ENCODE peak calls at places on chromosomes 2 and 18, in ten cellular contexts. N, F, Z, G, Q, M, H, V, I and T are unnamed samples.

GRCh38 chr2:225002656-225003045 is 39.6 kb downstream of the DOCK10 start:
- DNase-seq in N (no peak), F (no peak), Z (peak), G (peak), Q (no peak), M (no peak), H (no peak), V (no peak), I (no peak), T (no peak)

GRCh38 chr2:240468300-240469238 is 33.1 kb downstream of the GPC1 start:
- DNase-seq in N (no peak), F (no peak), Z (no peak), G (no peak), Q (no peak), M (peak), H (peak), V (no peak), I (no peak), T (peak)

GRCh38 chr2:170306293-170306873 is 128.4 kb downstream of the MYO3B start:
- DNase-seq in N (no peak), F (no peak), Z (no peak), G (no peak), Q (no peak), M (no peak), H (no peak), V (no peak), I (no peak), T (no peak)

GRCh38 chr18:28041366-28041765 is 135.6 kb downstream of the CDH2 start:
- DNase-seq in N (no peak), F (peak), Z (peak), G (peak), Q (no peak), M (no peak), H (no peak), V (no peak), I (no peak), T (no peak)

GRCh38 chr2:80852808-80853139 is 548.2 kb upstream of the LRRTM1 start:
- DNase-seq in N (no peak), F (no peak), Z (peak), G (no peak), Q (peak), M (no peak), H (no peak), V (no peak), I (no peak), T (no peak)

GRCh38 chr2:210522399-210522798 is 34.0 kb upstream of the CPS1 start:
- DNase-seq in N (no peak), F (no peak), Z (no peak), G (no peak), Q (no peak), M (no peak), H (no peak), V (no peak), I (no peak), T (no peak)

GRCh38 chr2:172578054-172578453 is 22.2 kb downstream of the PDK1 start:
- DNase-seq in N (no peak), F (no peak), Z (no peak), G (no peak), Q (no peak), M (no peak), H (no peak), V (no peak), I (no peak), T (no peak)

GRCh38 chr18:49728542-49728941 is 84.8 kb downstream of the ACAA2 start:
- DNase-seq in N (peak), F (no peak), Z (peak), G (no peak), Q (peak), M (peak), H (peak), V (peak), I (no peak), T (no peak)

GRCh38 chr2:197200657-197201056 is 109.9 kb downstream of the ANKRD44 start:
- DNase-seq in N (no peak), F (no peak), Z (no peak), G (no peak), Q (no peak), M (no peak), H (no peak), V (no peak), I (no peak), T (no peak)

GRCh38 chr18:13077473-13077872 is 86.3 kb downstream of the CEP192 start:
- DNase-seq in N (no peak), F (no peak), Z (no peak), G (no peak), Q (no peak), M (no peak), H (no peak), V (no peak), I (no peak), T (no peak)

GRCh38 chr2:159185401-159186130 is 100.9 kb downstream of the WDSUB1 start:
- DNase-seq in N (peak), F (peak), Z (peak), G (peak), Q (peak), M (no peak), H (no peak), V (no peak), I (no peak), T (no peak)
- TF ChIP-seq CTCF in N (peak), F (peak), Z (peak), G (peak), Q (peak), M (no peak), H (no peak), V (peak), I (no peak), T (peak)

GRCh38 chr18:34321075-34321474 is 96.4 kb upstream of the NOL4 start:
- DNase-seq in N (peak), F (no peak), Z (no peak), G (no peak), Q (no peak), M (no peak), H (no peak), V (no peak), I (no peak), T (no peak)

GRCh38 chr18:34320267-34320666 is 95.6 kb upstream of the NOL4 start:
- DNase-seq in N (no peak), F (no peak), Z (no peak), G (no peak), Q (no peak), M (no peak), H (no peak), V (no peak), I (no peak), T (no peak)

GRCh38 chr18:34322365-34323289 is 97.9 kb upstream of the NOL4 start:
- DNase-seq in N (peak), F (peak), Z (peak), G (peak), Q (peak), M (peak), H (no peak), V (peak), I (no peak), T (no peak)
- TF ChIP-seq CTCF in N (peak), F (peak), Z (peak), G (peak), Q (peak), M (no peak), H (no peak), V (peak), I (peak), T (peak)

DNA sequence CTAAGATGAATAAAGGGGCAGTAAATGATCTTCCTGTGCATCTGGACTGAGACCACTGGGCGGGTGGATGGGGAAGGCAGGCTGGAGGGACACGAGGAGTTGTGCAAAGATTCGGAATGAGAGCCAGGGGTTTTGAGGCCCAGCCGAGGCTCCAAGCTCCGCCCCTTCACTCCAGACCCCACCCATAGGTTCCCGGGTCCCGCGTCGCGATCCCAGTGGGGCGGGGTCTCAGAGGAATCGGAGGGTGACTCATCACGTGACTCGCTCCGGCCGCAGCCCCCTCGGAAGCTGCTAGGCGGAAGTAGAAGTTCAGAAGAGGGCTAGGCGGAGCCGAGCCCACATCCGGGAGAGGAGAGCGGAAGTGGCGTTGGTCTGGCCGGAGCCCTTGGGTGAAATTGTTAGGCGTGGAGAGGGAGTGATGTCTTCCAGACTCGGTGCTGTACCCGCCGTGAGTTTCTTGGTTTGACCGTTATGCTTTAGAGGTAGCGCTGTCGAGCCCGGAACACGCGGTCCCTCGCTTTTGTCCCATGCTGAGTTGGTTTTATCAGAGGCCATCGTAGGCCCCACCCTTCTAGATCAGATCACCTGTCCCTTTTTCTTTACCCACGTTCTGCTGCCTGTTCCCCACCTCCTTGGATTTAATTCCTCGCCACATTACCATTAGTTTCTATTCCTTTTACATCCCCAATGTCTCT is at the start of gene ZNF512:
- DNase-seq in N (peak), F (peak), Z (peak), G (peak), Q (peak), M (peak), H (peak), V (peak), I (peak), T (peak)
- TF ChIP-seq CTCF in N (no peak), F (no peak), Z (no peak), G (no peak), Q (no peak), M (no peak), H (no peak), V (no peak), I (no peak), T (no peak)

GRCh38 chr2:201780674-201781582 is at the start of gene ALS2:
- DNase-seq in N (peak), F (peak), Z (peak), G (peak), Q (peak), M (peak), H (peak), V (peak), I (peak), T (peak)
- TF ChIP-seq CTCF in N (no peak), F (no peak), Z (no peak), G (no peak), Q (no peak), M (no peak), H (no peak), V (no peak), I (no peak), T (no peak)

GRCh38 chr2:52454962-52455361 is 1312.6 kb upstream of the CHAC2 start:
- DNase-seq in N (no peak), F (no peak), Z (no peak), G (no peak), Q (no peak), M (no peak), H (no peak), V (no peak), I (no peak), T (no peak)

GRCh38 chr2:52452201-52452600 is 1315.4 kb upstream of the CHAC2 start:
- DNase-seq in N (no peak), F (no peak), Z (no peak), G (no peak), Q (no peak), M (no peak), H (no peak), V (no peak), I (no peak), T (no peak)

GRCh38 chr2:52456759-52457377 is 1310.7 kb upstream of the CHAC2 start:
- DNase-seq in N (no peak), F (no peak), Z (no peak), G (no peak), Q (peak), M (no peak), H (no peak), V (no peak), I (no peak), T (no peak)
- TF ChIP-seq CTCF in N (no peak), F (no peak), Z (no peak), G (no peak), Q (no peak), M (no peak), H (no peak), V (no peak), I (no peak), T (no peak)

GRCh38 chr2:217713395-217714267 is 289.2 kb downstream of the TNS1 start:
- DNase-seq in N (peak), F (peak), Z (peak), G (peak), Q (peak), M (peak), H (peak), V (peak), I (peak), T (peak)
- TF ChIP-seq CTCF in N (peak), F (peak), Z (peak), G (peak), Q (peak), M (peak), H (peak), V (peak), I (peak), T (peak)